ENCODE peak calls at places on chromosomes 3 and 15, in nine cellular contexts. J, D, M, F, I, B, Y, Q and E are unnamed samples.

GRCh38 chr3:33751320-33751719 is 33.3 kb upstream of the CLASP2 start:
- DNase-seq in I (no peak), F (no peak), Q (no peak), D (no peak), J (no peak), M (no peak), B (no peak), Y (no peak), E (no peak)

GRCh38 chr3:154540950-154541604 is 111.1 kb upstream of the GPR149 start:
- DNase-seq in M (no peak), D (no peak), Y (no peak), Q (no peak), J (no peak), I (no peak), F (no peak), B (no peak), E (no peak)

GRCh38 chr3:14634763-14635400 is 16.7 kb upstream of the CCDC174 start:
- DNase-seq in B (no peak), F (no peak), M (no peak), J (no peak), I (no peak), Y (no peak), Q (peak), D (no peak), E (no peak)

GRCh38 chr3:153151037-153151436 is 11.0 kb upstream of the RAP2B start:
- DNase-seq in Q (no peak), M (no peak), B (no peak), D (no peak), I (no peak), F (no peak), J (no peak), Y (no peak), E (no peak)

GRCh38 chr3:35659808-35660207 is 20.5 kb downstream of the ARPP21 start:
- DNase-seq in J (peak), M (no peak), F (no peak), I (no peak), B (no peak), D (no peak), Q (peak), Y (no peak), E (no peak)

GRCh38 chr3:126834596-126835471 is 130.8 kb downstream of the CHCHD6 start:
- DNase-seq in Y (no peak), F (no peak), B (no peak), J (no peak), M (no peak), I (no peak), D (no peak), Q (no peak), E (no peak)

GRCh38 chr15:73858062-73858461 is 15.3 kb upstream of the TBC1D21 start:
- DNase-seq in M (no peak), I (peak), D (peak), B (peak), Y (no peak), F (no peak), Q (no peak), J (no peak), E (no peak)

GRCh38 chr15:67510597-67511225 is 10.2 kb upstream of the C15orf61 start:
- DNase-seq in J (no peak), Y (no peak), F (no peak), I (no peak), Q (no peak), M (no peak), D (no peak), B (no peak), E (no peak)

GRCh38 chr3:61559108-61559731 is 2.2 kb upstream of the PTPRG start:
- DNase-seq in F (no peak), Y (no peak), B (no peak), Q (no peak), I (no peak), D (no peak), M (no peak), J (no peak), E (no peak)

GRCh38 chr3:105365171-105365535 is 1.6 kb upstream of the ALCAM start:
- DNase-seq in D (no peak), J (no peak), M (no peak), F (no peak), B (no peak), I (no peak), Q (no peak), Y (no peak), E (no peak)

GRCh38 chr3:72247126-72247525 is 462.2 kb upstream of the PROK2 start:
- DNase-seq in J (no peak), M (no peak), F (no peak), D (no peak), I (no peak), B (no peak), Y (no peak), Q (no peak), E (no peak)

DNA sequence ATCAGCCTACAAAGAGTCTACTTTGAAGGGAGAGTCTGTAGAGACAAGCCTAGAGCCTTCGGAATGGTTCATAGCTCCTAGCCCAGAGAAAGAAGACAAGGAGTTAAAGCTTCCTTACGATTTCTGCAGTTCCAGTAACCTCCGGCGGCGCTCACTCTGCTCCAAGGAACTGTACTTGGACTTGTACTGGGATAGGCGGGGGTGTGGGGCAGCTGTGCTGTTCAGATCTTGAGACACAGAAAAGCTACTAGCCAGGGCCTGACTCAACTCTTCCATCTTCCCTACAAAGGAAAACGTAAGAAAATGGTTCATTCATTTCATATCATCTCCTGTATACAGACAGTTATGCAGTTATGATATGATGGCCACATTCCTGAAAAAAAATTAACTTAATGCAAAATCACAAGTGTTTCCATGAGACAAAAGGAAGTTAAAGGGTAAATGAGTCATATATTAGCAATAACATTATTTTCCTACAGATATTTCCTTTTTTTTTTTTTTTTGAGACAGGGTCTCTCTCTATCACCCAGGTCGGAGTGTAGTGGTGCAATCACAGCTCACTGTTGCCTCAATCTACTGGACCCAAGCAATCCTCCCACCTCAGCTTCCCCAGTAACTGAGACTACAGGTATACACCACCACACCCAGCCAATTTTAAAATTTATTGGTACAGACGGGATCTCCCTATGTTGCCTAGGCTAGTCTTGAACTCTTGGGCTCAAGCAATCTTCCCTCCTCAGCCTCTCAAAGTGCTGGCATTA is 4.6 kb downstream of the SNUPN start:
- DNase-seq in J (no peak), I (no peak), Y (peak), B (peak), M (peak), F (no peak), Q (peak), D (peak), E (peak)
- TF ChIP-seq CTCF in J (no peak), I (no peak), Y (peak), B (peak), M (no peak), F (no peak), Q (no peak), D (peak), E (no peak)

DNA sequence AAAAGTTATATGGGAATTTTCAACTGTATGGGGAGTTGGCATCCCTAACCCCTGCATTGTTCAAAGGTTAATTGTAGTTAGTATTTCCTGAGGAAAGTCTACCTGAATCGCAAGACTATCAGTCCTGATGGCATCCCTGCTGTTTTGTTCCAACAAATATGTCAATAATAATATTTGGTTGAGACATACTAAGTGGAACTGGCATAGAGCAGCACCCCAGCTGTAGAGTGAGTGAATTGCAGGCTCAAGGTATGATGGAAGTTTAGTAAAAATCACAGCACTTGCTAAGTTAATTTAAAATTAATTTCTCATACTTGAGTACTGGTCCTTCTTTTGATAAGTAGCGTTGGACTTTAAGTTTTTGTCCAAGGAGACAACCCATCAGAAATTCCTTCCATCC is 18.0 kb upstream of the COMMD2 start:
- DNase-seq in Q (no peak), Y (no peak), J (no peak), M (no peak), F (no peak), I (no peak), D (no peak), B (no peak), E (no peak)
- TF ChIP-seq CTCF in Q (no peak), Y (no peak), J (no peak), M (no peak), F (no peak), I (no peak), D (no peak), B (no peak), E (no peak)

DNA sequence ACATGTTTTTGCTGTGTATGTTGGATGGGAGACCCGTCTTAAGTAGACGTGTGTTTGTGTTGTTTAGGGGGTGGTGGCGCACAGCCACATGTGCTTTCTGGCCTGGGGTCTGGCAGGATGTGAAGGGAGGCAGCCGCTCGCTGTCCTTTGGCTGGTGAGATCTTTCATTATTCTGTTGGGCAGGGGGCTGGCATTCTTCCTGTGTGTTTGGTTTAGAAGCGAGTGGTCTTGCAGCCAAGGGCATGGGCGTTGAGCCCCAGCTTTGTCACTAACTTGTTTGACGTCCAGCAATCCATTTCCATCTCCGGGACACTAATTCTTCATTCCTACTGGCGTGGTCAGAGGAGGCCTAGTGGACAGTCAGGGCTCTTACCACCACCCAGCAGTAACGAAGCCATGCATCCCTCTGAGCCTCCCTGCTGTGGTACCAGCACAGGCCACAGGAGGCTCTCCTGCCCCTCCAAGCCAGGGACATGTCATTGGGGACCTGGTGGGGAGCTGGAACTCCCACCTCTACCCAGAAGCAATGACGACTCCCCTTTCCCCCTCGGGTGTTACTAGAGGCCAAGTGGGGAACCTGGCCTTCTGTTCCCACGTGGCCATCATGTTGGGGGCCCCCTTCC is 10.7 kb downstream of the THSD4 start:
- DNase-seq in M (no peak), D (no peak), I (peak), B (no peak), Y (no peak), Q (peak), J (peak), F (no peak), E (peak)
- TF ChIP-seq CTCF in M (no peak), D (no peak), I (peak), B (no peak), Y (no peak), Q (no peak), J (peak), F (peak), E (peak)

DNA sequence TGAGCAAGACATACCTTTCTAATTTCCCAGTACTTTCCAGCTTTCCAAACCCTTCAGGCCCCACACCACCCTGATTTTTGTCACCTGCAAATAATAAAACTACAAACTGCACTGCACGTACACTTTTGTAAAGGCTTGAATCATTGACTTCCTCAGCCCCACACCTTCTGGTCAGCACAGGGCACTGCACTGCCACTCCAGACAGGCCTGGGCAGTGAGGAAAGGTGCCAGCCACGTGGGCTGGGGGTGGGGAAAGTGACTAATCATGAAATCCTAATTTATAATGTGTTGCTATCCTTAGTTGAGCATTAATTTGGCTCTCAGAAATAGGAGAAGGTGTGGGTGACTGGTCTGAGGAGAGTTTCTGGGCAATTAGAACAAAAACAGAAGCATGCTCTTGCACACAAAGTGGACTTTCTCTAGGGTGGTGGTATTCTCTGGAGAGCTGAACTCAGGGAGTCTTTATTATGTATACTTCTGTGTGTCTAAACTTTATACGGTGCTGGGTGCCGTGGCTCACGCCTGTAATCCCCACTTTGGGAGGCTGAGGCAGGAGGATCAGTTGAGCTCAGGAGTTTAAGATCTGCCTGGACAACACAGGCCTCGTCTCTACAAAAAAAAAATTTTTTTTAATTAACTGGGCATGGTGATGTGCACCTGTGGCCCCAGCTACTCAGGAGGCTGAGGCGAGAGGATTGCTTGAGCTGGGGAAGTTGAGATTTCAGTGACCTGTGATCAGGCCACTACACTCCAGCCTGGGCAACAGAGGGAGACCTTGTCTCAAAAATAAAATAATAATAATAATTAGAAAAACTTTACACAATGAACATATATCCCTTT is 58.2 kb upstream of the FLNB start:
- DNase-seq in D (no peak), B (no peak), Q (peak), M (no peak), F (no peak), J (no peak), Y (no peak), I (no peak), E (no peak)
- TF ChIP-seq CTCF in D (no peak), B (peak), Q (peak), M (no peak), F (no peak), J (no peak), Y (no peak), I (no peak), E (no peak)